ENCODE peak calls at places on chromosomes 16 and 17, in seven cellular contexts. M, H, S, J, K, U and A are unnamed samples.

GRCh38 chr17:67922503-67922902 is 73.8 kb downstream of the C17orf58 start:
- DNase-seq in U (no peak), J (no peak), S (peak; percentile 67), H (no peak), M (no peak), K (no peak), A (no peak)

GRCh38 chr16:27759947-27760844 is 210.3 kb downstream of the KATNIP start:
- DNase-seq in J (no peak), S (no peak), U (no peak), K (no peak), H (no peak), M (no peak), A (no peak)

GRCh38 chr16:65106792-65107191 is 15.1 kb downstream of the CDH11 start:
- DNase-seq in K (no peak), J (no peak), H (no peak), S (peak; percentile 47), M (no peak), U (no peak), A (no peak)

GRCh38 chr16:51880776-51881175 is 666.2 kb downstream of the TOX3 start:
- DNase-seq in M (peak; percentile 52), U (no peak), J (no peak), S (peak; percentile 79), H (no peak), K (peak; percentile 81), A (no peak)

GRCh38 chr16:1330260-1330914 is 3.1 kb upstream of the BAIAP3 start:
- DNase-seq in U (no peak), M (peak; percentile 42), H (no peak), K (no peak), S (no peak), J (no peak), A (no peak)

GRCh38 chr17:82787081-82787848 is 35.4 kb downstream of the TBCD start:
- DNase-seq in M (no peak), H (no peak), J (no peak), S (peak; percentile 96), K (no peak), U (no peak), A (no peak)

GRCh38 chr17:76538941-76539340 is 903 bp upstream of the PRCD start:
- DNase-seq in S (no peak), M (no peak), H (no peak), J (no peak), K (no peak), U (no peak), A (no peak)

GRCh38 chr16:89308391-89309333 is 91.2 kb downstream of the ZNF778 start:
- DNase-seq in S (no peak), U (no peak), J (no peak), K (no peak), H (no peak), M (no peak), A (no peak)

GRCh38 chr16:30760160-30760559 is 1.7 kb downstream of the CFAP119 start:
- DNase-seq in U (no peak), J (no peak), K (no peak), M (no peak), S (no peak), H (no peak), A (no peak)

GRCh38 chr17:57732062-57732461 is 13.0 kb downstream of the CCDC182 start:
- DNase-seq in S (no peak), J (no peak), U (no peak), H (no peak), M (no peak), K (no peak), A (no peak)

GRCh38 chr16:31221357-31222160 is 4.6 kb upstream of the PYDC1 start:
- DNase-seq in K (no peak), M (no peak), S (no peak), H (no peak), U (no peak), J (no peak), A (no peak)

GRCh38 chr17:57044976-57045867 is 39.8 kb upstream of the AKAP1 start:
- DNase-seq in J (no peak), S (no peak), M (no peak), U (no peak), K (no peak), H (no peak), A (no peak)